ENCODE peak calls at places on chromosomes 2 and 18, in ten cellular contexts. B is fibroblast of lung, Q is mesenchymal stem cell, E is A549, Y is K562, S is PC-9, P is neural progenitor cell, K is mammary epithelial cell, T is trophoblast cell, H is PC-3. J is an unnamed sample.

GRCh38 chr2:84894131-84894586 is 11.3 kb upstream of the TMSB10 start:
- DNase-seq in H (peak; percentile 38), Q (no peak), B (no peak), P (peak; percentile 43), Y (no peak), K (peak; percentile 75), T (peak; percentile 98), E (no peak), S (peak; percentile 66), J (no peak)

GRCh38 chr2:75922191-75922590 is 211.5 kb upstream of the GCFC2 start:
- DNase-seq in E (no peak), K (no peak), B (no peak), H (no peak), P (no peak), S (no peak), Y (no peak), Q (no peak), T (no peak), J (no peak)

GRCh38 chr2:24083567-24084385 is 858 bp downstream of the TP53I3 start:
- DNase-seq in E (peak; percentile 92), K (peak; percentile 94), T (peak; percentile 89), H (peak; percentile 65), S (peak; percentile 96), P (peak; percentile 91), Q (peak; percentile 86), B (peak; percentile 84), Y (peak; percentile 66), J (peak; percentile 93)

GRCh38 chr18:55252053-55252675 is 292.9 kb upstream of the CCDC68 start:
- DNase-seq in T (no peak), B (no peak), E (no peak), P (peak; percentile 11), K (no peak), Y (no peak), S (no peak), Q (no peak), H (no peak), J (no peak)

GRCh38 chr2:120476141-120476540 is 130.2 kb downstream of the INHBB start:
- DNase-seq in T (no peak), Y (no peak), E (no peak), B (peak; percentile 42), P (no peak), Q (no peak), K (peak; percentile 78), H (peak; percentile 81), S (peak; percentile 78), J (no peak)

GRCh38 chr2:201735486-201735885 is 37.0 kb upstream of the MPP4 start:
- DNase-seq in H (no peak), T (no peak), Q (no peak), K (no peak), S (no peak), Y (no peak), B (no peak), E (no peak), P (no peak), J (no peak)

GRCh38 chr2:65818873-65819451 is 386.6 kb upstream of the SPRED2 start:
- DNase-seq in P (no peak), Y (peak; percentile 58), S (no peak), E (no peak), T (peak; percentile 75), H (peak; percentile 6), B (peak; percentile 20), K (peak; percentile 23), Q (peak; percentile 7), J (peak; percentile 15)

GRCh38 chr2:104857262-104858221 is 3.6 kb downstream of the POU3F3 start:
- DNase-seq in H (no peak), B (peak; percentile 30), S (no peak), Q (no peak), T (no peak), Y (no peak), K (no peak), E (no peak), P (peak; percentile 66), J (no peak)

GRCh38 chr18:72075040-72075439 is 469.1 kb downstream of the CBLN2 start:
- DNase-seq in Y (no peak), H (peak; percentile 52), Q (no peak), T (no peak), B (no peak), E (no peak), S (no peak), P (no peak), K (no peak), J (no peak)

GRCh38 chr2:88055049-88055435 is 541 bp downstream of the KRCC1 start:
- DNase-seq in B (peak; percentile 48), K (no peak), Q (peak; percentile 51), Y (no peak), E (peak; percentile 37), H (peak; percentile 13), P (no peak), T (peak; percentile 43), S (no peak), J (peak; percentile 44)

GRCh38 chr2:9099341-9099751 is 95.9 kb upstream of the MBOAT2 start:
- DNase-seq in B (peak; percentile 81), T (no peak), Y (no peak), Q (peak; percentile 66), E (no peak), H (peak; percentile 55), P (no peak), S (no peak), K (no peak), J (no peak)

GRCh38 chr2:179260224-179260623 is 4.4 kb downstream of the SESTD1 start:
- DNase-seq in S (no peak), Q (no peak), K (peak; percentile 62), P (no peak), E (no peak), Y (no peak), H (no peak), B (no peak), T (no peak), J (no peak)

GRCh38 chr18:36420826-36421225 is 123.3 kb downstream of the FHOD3 start:
- DNase-seq in P (no peak), S (no peak), E (no peak), B (peak; percentile 69), T (peak; percentile 53), Q (peak; percentile 3), K (no peak), Y (no peak), H (peak; percentile 3), J (no peak)

GRCh38 chr2:33104052-33104623 is 157.4 kb downstream of the LTBP1 start:
- DNase-seq in T (no peak), B (peak; percentile 65), P (no peak), K (no peak), S (peak; percentile 7), H (peak; percentile 87), Q (peak; percentile 74), E (no peak), Y (no peak), J (no peak)

GRCh38 chr2:61853086-61853847 is 593 bp downstream of the FAM161A start:
- DNase-seq in Y (peak; percentile 48), S (peak; percentile 40), H (peak; percentile 56), P (peak; percentile 41), K (peak; percentile 1), T (peak; percentile 64), Q (no peak), E (peak; percentile 79), B (peak; percentile 53), J (peak; percentile 76)

GRCh38 chr2:88350641-88351601 is 101.6 kb downstream of the FOXI3 start:
- DNase-seq in Q (no peak), Y (peak; percentile 73), K (peak; percentile 47), E (peak; percentile 52), B (no peak), P (peak; percentile 84), T (peak; percentile 89), S (peak; percentile 61), H (peak; percentile 31), J (peak; percentile 72)

GRCh38 chr2:134245340-134245984 is 8.4 kb upstream of the MGAT5 start:
- DNase-seq in Y (peak; percentile 41), H (peak; percentile 84), T (peak; percentile 73), Q (peak; percentile 72), P (peak; percentile 84), B (peak; percentile 62), S (peak; percentile 63), E (peak; percentile 12), K (peak; percentile 57), J (peak; percentile 87)

GRCh38 chr18:48833701-48834394 is 116.9 kb downstream of the SMAD7 start:
- DNase-seq in S (no peak), E (no peak), P (no peak), H (peak; percentile 26), T (no peak), K (no peak), Y (no peak), Q (peak; percentile 56), B (peak; percentile 65), J (no peak)
- H3K4me2 ChIP-seq in S (peak overlapping the region; percentile 70), E (peak overlapping the region; percentile 65), P (no peak overlapping the region), H (peak overlapping the region; percentile 81), T (no peak overlapping the region), K (peak overlapping the region; percentile 59), Y (no peak overlapping the region), Q (peak overlapping the region; percentile 36), B (no peak overlapping the region), J (peak overlapping the region; percentile 41)

DNA sequence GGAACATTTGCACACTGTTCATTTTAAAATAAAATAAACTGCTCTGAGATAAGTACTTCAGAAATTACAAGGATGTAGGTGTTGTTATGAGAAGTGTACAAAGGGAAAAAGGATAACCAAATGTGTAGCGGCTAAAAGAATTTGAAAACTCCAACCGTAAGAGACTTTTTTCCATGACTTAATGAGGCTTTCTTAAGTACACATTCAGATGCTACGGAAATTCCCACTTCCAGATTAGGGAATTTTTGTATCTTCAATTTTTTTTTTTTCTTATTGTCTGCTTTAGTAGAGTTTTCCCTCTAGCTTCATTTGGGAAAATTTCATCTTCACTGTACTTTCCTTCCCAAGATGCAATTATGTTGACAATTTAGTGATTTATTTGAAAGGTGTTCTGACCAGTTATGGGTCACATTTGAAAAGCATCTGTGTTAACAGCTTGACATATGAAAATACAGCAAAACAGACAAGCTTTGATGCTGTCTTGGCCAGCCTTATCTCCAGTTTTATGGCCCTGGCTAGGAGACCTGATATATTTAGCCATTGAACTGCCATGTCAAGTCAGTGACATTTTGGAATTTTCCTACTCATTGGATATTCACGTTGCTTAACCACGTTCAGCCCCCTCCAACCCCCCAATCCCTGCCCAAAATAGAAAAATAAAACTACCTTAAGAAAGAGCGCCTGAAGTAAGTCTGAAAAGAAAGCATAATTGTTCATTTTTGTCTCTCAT is 105.6 kb downstream of the FEZ2 start:
- DNase-seq in Y (no peak), H (no peak), S (no peak), T (peak; percentile 52), E (no peak), B (peak; percentile 93), Q (peak; percentile 86), P (no peak), K (no peak), J (no peak)
- H3K27ac ChIP-seq in Y (no peak overlapping the region), H (no peak overlapping the region), S (no peak overlapping the region), T (peak overlapping the region; percentile 76), E (peak overlapping the region; percentile 63), B (no peak overlapping the region), Q (peak overlapping the region; percentile 63), P (no peak overlapping the region), K (no peak overlapping the region), J (peak overlapping the region; percentile 69)

DNA sequence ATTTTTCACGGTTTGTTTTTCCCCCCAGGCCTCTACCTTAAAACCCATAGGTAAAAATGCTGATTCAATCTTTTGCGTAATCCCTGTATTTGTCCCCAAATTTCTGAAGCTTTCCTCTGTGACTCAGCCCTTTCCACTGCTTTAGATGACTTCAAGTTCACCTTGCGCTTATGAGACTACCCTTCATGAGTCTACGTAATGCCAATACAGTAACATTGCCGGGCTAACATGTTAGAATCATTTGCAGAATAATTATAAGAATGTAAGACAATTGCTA is 283.0 kb downstream of the TMX3 start:
- DNase-seq in T (no peak), Q (no peak), E (no peak), P (no peak), K (no peak), H (no peak), B (no peak), Y (no peak), S (no peak), J (no peak)
- H3K4me2 ChIP-seq in T (no peak overlapping the region), Q (no peak overlapping the region), E (no peak overlapping the region), P (no peak overlapping the region), K (no peak overlapping the region), H (peak overlapping the region; percentile 21), B (no peak overlapping the region), Y (no peak overlapping the region), S (no peak overlapping the region), J (no peak overlapping the region)

GRCh38 chr2:226953206-226953605 is 117.4 kb downstream of the RHBDD1 start:
- DNase-seq in B (peak; percentile 8), H (no peak), T (no peak), E (no peak), S (no peak), K (no peak), P (no peak), Q (no peak), Y (no peak), J (no peak)
- H3K27ac ChIP-seq in B (no peak overlapping the region), H (no peak overlapping the region), T (no peak overlapping the region), E (no peak overlapping the region), S (no peak overlapping the region), K (no peak overlapping the region), P (no peak overlapping the region), Q (no peak overlapping the region), Y (no peak overlapping the region), J (no peak overlapping the region)